ENCODE peak calls at places on chromosomes 2 and 18, in seven cellular contexts. V is Karpas-422, Y is left ventricle myocardium inferior, M is heart right ventricle, Q is tibial nerve, K is adrenal gland, E is testis. X is an unnamed sample. For H3K9me3 and H3K4me1, the result is how much of the 10 kb centered on the place peaks cover.

GRCh38 chr18:37541517-37541916 is 24.1 kb downstream of the CELF4 start:
- DNase-seq in E (no peak), M (no peak), K (no peak), Y (no peak), V (no peak), Q (no peak), X (no peak)

GRCh38 chr2:191180712-191181111 is 29.9 kb upstream of the STAT4 start:
- DNase-seq in K (no peak), Q (no peak), Y (no peak), M (no peak), V (no peak), E (no peak), X (no peak)

GRCh38 chr18:48348739-48349138 is 60.4 kb downstream of the ZBTB7C start:
- DNase-seq in Q (no peak), K (peak), V (no peak), M (no peak), E (no peak), Y (no peak), X (no peak)

GRCh38 chr2:241569831-241570281 is 11.3 kb downstream of the BOK start:
- DNase-seq in E (no peak), Q (no peak), Y (peak), M (no peak), V (no peak), K (no peak), X (no peak)

GRCh38 chr2:86001326-86001725 is 104.4 kb downstream of the POLR1A start:
- DNase-seq in V (no peak), K (no peak), Q (no peak), E (no peak), Y (no peak), M (no peak), X (no peak)

GRCh38 chr18:53004798-53005197 is 664.8 kb downstream of the DCC start:
- DNase-seq in E (no peak), V (no peak), Q (no peak), M (no peak), K (no peak), Y (no peak), X (no peak)

GRCh38 chr18:74531043-74531442 is 3.3 kb upstream of the CNDP1 start:
- DNase-seq in Y (no peak), M (no peak), E (no peak), V (no peak), Q (no peak), K (no peak), X (no peak)

GRCh38 chr2:66962625-66963207 is 434.4 kb upstream of the ETAA1 start:
- DNase-seq in Y (no peak), V (no peak), Q (no peak), M (no peak), E (no peak), K (no peak), X (no peak)

GRCh38 chr2:110221938-110222337 is 9.6 kb upstream of the MTLN start:
- DNase-seq in Y (no peak), M (no peak), Q (no peak), E (no peak), K (no peak), V (no peak), X (no peak)

GRCh38 chr2:66717491-66717890 is 282.6 kb downstream of the MEIS1 start:
- DNase-seq in K (no peak), Q (no peak), Y (no peak), M (no peak), V (no peak), E (no peak), X (no peak)

GRCh38 chr2:148978026-148978685 is 60.3 kb upstream of the LYPD6B start:
- DNase-seq in M (no peak), Q (no peak), Y (no peak), K (no peak), E (no peak), V (peak), X (no peak)

GRCh38 chr2:109125595-109126500 is 3.2 kb upstream of the SH3RF3 start:
- DNase-seq in Q (no peak), M (no peak), E (peak), V (no peak), K (no peak), Y (no peak), X (no peak)

GRCh38 chr18:58005885-58006523 is 38.0 kb upstream of the NEDD4L start:
- DNase-seq in Q (no peak), M (no peak), K (no peak), E (no peak), V (no peak), Y (no peak), X (no peak)

GRCh38 chr2:229083606-229084349 is 187.3 kb downstream of the PID1 start:
- DNase-seq in E (no peak), V (no peak), Y (no peak), Q (no peak), M (no peak), K (no peak), X (no peak)

GRCh38 chr2:157744571-157745076 is 116.0 kb upstream of the ACVR1C start:
- DNase-seq in K (no peak), M (no peak), V (no peak), E (no peak), Q (no peak), Y (no peak), X (no peak)

GRCh38 chr2:125837108-125837507 is 818.9 kb upstream of the GYPC start:
- DNase-seq in V (no peak), M (no peak), E (no peak), K (no peak), Y (no peak), Q (no peak), X (no peak)

GRCh38 chr18:13256444-13257305 is 38.1 kb downstream of the LDLRAD4 start:
- DNase-seq in V (no peak), K (no peak), E (no peak), M (no peak), Q (no peak), Y (no peak), X (no peak)

GRCh38 chr2:96265840-96266569 is at the start of the genes CIAO1 and TMEM127:
- DNase-seq in K (peak), E (peak), Y (peak), V (peak), Q (peak), M (peak), X (peak)

GRCh38 chr2:9999693-10000092 is 43.7 kb upstream of the KLF11 start:
- DNase-seq in V (no peak), Y (no peak), K (no peak), M (no peak), E (no peak), Q (no peak), X (no peak)

GRCh38 chr18:78512080-78512601 is 467.5 kb upstream of the SALL3 start:
- DNase-seq in V (no peak), Y (no peak), M (no peak), Q (no peak), E (no peak), K (no peak), X (no peak)

GRCh38 chr18:79928563-79928960 is 22.9 kb downstream of the SLC66A2 start:
- DNase-seq in M (no peak), K (no peak), Y (no peak), Q (no peak), V (no peak), E (no peak), X (no peak)
- H3K9me3 ChIP-seq in M (under half), K (under half), Y (half or more), Q (half or more), V (under half), E (under half), X (under half)

GRCh38 chr2:222306393-222307137 is 7.8 kb upstream of the PAX3 start:
- DNase-seq in Q (no peak), K (no peak), V (no peak), Y (no peak), M (no peak), E (no peak), X (no peak)

GRCh38 chr2:222307978-222308479 is 9.2 kb upstream of the PAX3 start:
- DNase-seq in M (no peak), Y (no peak), K (no peak), E (no peak), Q (no peak), V (no peak), X (no peak)

GRCh38 chr2:222305510-222306392 is 7.0 kb upstream of the PAX3 start:
- DNase-seq in K (no peak), M (no peak), V (peak), Q (no peak), E (no peak), Y (no peak), X (no peak)

GRCh38 chr2:222309361-222309760 is 10.6 kb upstream of the PAX3 start:
- DNase-seq in Q (no peak), E (no peak), K (no peak), V (no peak), M (no peak), Y (no peak), X (no peak)

DNA sequence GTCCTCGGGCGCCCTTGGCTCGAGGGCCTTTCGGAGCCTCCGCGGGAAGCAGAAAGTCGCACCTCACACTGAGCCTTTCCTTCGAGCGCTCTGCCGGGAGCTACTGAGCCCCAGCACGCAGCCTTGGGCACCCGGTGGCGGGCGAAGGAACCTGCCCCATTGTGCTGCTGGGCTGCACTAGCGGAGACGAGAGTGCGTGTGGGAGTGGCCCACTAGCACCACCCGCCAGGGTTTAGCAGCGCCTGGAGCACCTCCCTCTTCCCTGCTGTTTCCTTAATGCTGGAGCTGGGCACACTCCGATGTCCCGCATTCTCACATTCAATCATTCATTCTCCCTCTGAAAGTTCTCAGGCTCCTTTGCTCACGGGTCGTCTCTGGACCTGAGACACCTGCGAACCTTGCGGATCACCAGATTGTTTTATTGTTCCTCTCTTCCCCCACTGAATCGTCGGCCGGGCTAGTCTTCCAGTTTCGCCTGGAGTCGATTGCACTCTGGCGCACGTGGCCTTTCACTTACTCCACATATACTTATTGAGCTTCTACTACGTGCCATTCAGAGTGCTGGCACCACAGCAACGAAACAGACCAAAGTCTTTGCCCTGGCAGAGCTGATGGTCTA is 8.4 kb upstream of the PAX3 start:
- DNase-seq in K (no peak), V (no peak), E (no peak), M (no peak), Y (no peak), Q (no peak), X (no peak)
- H3K4me1 ChIP-seq in K (under half), V (under half), E (under half), M (half or more), Y (under half), Q (under half), X (under half)

GRCh38 chr2:134234535-134234934 is 19.3 kb upstream of the MGAT5 start:
- DNase-seq in K (no peak), V (no peak), E (no peak), Y (no peak), M (no peak), Q (no peak), X (no peak)

GRCh38 chr2:134232868-134233732 is 20.8 kb upstream of the MGAT5 start:
- DNase-seq in Y (no peak), K (no peak), Q (no peak), M (no peak), V (no peak), E (no peak), X (no peak)

GRCh38 chr2:134231965-134232340 is 21.9 kb upstream of the MGAT5 start:
- DNase-seq in E (no peak), V (no peak), Q (no peak), K (no peak), M (no peak), Y (no peak), X (no peak)

GRCh38 chr2:134232461-134232860 is 21.4 kb upstream of the MGAT5 start:
- DNase-seq in Q (no peak), K (no peak), V (no peak), M (no peak), Y (no peak), E (no peak), X (no peak)

GRCh38 chr2:134233733-134234135 is 20.1 kb upstream of the MGAT5 start:
- DNase-seq in E (no peak), Y (no peak), M (no peak), V (no peak), K (no peak), Q (no peak), X (no peak)
- H3K4me3 ChIP-seq in E (no peak), Y (no peak), M (no peak), V (no peak), K (no peak), Q (no peak), X (no peak)

DNA sequence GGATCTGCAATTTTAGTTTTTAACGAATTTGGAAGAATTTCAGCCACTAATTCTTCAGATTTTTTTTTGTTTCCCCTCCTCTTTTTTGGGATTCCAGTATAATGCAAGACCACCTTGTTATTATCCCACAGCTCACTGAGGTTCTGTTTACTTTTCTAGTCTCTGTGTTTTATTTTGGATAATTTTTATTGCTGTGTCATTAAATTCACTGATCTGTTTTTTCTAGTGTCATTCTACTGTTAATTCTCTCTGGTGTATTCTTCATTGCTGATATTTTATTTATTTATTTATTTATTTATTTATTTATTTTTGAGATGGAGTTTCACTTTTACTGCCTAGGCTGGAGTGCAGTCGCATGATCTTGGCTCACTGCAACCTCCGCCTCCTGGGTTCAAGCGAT is 32.2 kb downstream of the UBR3 start:
- DNase-seq in Q (no peak), M (no peak), K (no peak), E (no peak), V (no peak), Y (no peak), X (no peak)
- H3K9me3 ChIP-seq in Q (under half), M (under half), K (under half), E (under half), V (under half), Y (under half), X (under half)

GRCh38 chr2:107585851-107586250 is 240.8 kb upstream of the RGPD4 start:
- DNase-seq in E (no peak), V (no peak), Y (no peak), M (no peak), Q (no peak), K (no peak), X (no peak)

GRCh38 chr2:107588960-107589542 is 237.6 kb upstream of the RGPD4 start:
- DNase-seq in Y (no peak), M (no peak), Q (no peak), V (no peak), K (no peak), E (no peak), X (no peak)

GRCh38 chr2:107584577-107584976 is 242.1 kb upstream of the RGPD4 start:
- DNase-seq in M (no peak), Y (no peak), V (no peak), Q (no peak), E (no peak), K (no peak), X (no peak)

GRCh38 chr2:107591541-107591940 is 235.2 kb upstream of the RGPD4 start:
- DNase-seq in K (no peak), Y (no peak), Q (no peak), V (no peak), M (no peak), E (no peak), X (no peak)

GRCh38 chr2:107588181-107588580 is 238.5 kb upstream of the RGPD4 start:
- DNase-seq in Q (no peak), E (no peak), M (no peak), K (no peak), Y (no peak), V (no peak), X (no peak)
- H3K4me1 ChIP-seq in Q (under half), E (under half), M (under half), K (under half), Y (under half), V (under half), X (under half)

DNA sequence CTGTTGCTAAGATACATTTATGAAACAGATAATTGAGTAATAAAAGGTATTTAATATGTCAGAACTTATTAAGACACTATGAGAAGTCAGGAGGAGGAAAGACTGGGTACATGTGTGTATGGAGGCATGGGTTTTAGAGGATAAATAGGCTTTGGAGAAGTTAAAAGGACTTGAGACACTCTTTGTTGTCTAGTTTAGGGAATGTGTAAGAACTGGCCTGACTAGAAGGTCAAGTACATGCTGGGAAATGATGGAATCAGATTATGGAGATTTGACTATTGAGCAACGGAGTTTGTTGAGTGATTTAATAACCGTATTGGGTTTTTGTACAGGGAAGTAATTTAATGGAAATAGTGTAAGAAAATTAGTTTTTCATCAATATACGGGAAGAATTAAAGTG is 28.2 kb upstream of the SPDYA start:
- DNase-seq in E (no peak), V (no peak), M (no peak), K (no peak), Q (no peak), Y (no peak), X (no peak)
- H3K4me3 ChIP-seq in E (no peak), V (no peak), M (no peak), K (no peak), Q (no peak), Y (no peak), X (no peak)

DNA sequence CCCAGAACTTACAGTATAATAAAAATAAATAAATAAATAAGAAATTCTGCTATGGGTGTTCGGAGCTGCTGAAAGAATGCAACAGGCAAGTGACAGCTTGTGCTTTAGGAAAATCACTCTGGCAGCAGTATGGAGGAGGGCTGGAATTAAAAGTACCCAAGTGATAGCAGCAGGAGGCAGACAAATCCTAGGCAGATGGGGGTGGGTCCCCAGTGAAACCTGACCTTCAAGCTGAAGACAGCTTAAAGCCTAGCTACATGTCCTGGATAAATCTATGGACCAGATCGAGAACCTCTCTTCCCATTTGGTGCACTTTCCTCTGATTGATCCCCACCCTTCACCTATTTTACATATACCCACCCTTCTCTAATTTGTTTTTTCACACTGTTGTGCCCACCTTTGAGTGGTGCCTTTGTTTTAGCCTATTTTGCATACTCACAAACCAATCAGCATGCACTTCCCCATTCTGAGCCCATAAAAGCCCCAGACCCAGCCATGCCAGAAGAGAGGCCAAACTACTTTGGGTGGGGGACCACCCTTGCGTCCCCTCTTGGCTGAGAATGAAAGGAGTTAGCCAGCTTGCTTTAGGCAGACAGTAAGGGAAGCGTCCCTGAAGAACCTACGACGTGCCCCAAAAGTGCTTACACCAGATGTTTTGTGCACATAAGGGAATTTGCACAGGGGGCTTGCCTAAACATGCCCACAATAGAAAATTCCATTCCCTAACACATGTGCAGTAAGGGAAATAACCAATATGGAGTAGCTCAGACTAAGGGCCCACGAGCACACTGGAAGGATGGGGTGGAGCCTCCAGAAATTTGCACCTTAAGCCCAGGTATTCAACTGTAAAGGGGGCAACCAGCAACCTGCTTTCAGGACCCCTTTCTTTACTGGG is 3.0 kb downstream of the METTL8 start:
- DNase-seq in K (no peak), E (no peak), M (no peak), Q (no peak), V (no peak), Y (no peak), X (no peak)
- H3K9me3 ChIP-seq in K (under half), E (under half), M (under half), Q (under half), V (under half), Y (under half), X (under half)

GRCh38 chr2:102053096-102053495 is 61.3 kb downstream of the IL1R2 start:
- DNase-seq in K (no peak), V (no peak), Y (no peak), Q (no peak), E (no peak), M (no peak), X (no peak)
- H3K4me1 ChIP-seq in K (under half), V (under half), Y (half or more), Q (under half), E (under half), M (half or more), X (under half)